ENCODE peak calls at places on chromosomes 13 and 19, in five cellular contexts. N is frontal cortex; C is posterior cingulate gyrus; V is activated T-helper 9 cell treated with anti-CD3 and anti-CD28 coated beads, Interleukin-2, amount 50 U/mL, for 16 hours; A is stimulated activated CD4-positive, alpha-beta T cell treated with anti-CD3 and anti-CD28 coated beads, Interleukin-12 subunit alpha, Interleukin-12 subunit beta, amount 100 ng/mL, for 4 hours. Z is an unnamed sample.

GRCh38 chr13:31044658-31045620 is 112.5 kb downstream of the TEX26 start:
- DNase-seq in N (no peak), C (no peak), V (no peak), A (no peak), Z (peak)

GRCh38 chr13:75618308-75618707 is 17.8 kb upstream of the LMO7 start:
- DNase-seq in N (no peak), C (no peak), V (no peak), A (no peak), Z (no peak)

GRCh38 chr13:26679945-26680516 is 80.6 kb downstream of the GPR12 start:
- DNase-seq in N (no peak), C (no peak), V (no peak), A (no peak), Z (no peak)

GRCh38 chr19:48975947-48976847 is 11.1 kb downstream of the FTL start:
- DNase-seq in N (no peak), C (no peak), V (no peak), A (no peak), Z (no peak)

GRCh38 chr13:45269204-45269603 is 68.4 kb upstream of the KCTD4 start:
- DNase-seq in N (no peak), C (no peak), V (no peak), A (no peak), Z (no peak)

GRCh38 chr13:96632536-96633320 is 361.5 kb downstream of the OXGR1 start:
- DNase-seq in N (no peak), C (no peak), V (no peak), A (no peak), Z (no peak)

GRCh38 chr19:10812902-10813404 is 23.1 kb downstream of the TMED1 start:
- DNase-seq in N (no peak), C (no peak), V (no peak), A (no peak), Z (peak)

GRCh38 chr19:43809762-43810696 is 7.8 kb upstream of the LYPD5 start:
- DNase-seq in N (no peak), C (no peak), V (no peak), A (no peak), Z (no peak)

GRCh38 chr13:79936368-79937136 is 404.4 kb downstream of the SPRY2 start:
- DNase-seq in N (peak), C (peak), V (no peak), A (no peak), Z (no peak)

GRCh38 chr13:84208251-84208650 is 326.0 kb upstream of the SLITRK1 start:
- DNase-seq in N (no peak), C (no peak), V (no peak), A (no peak), Z (no peak)

GRCh38 chr19:36196249-36196648 is 18.2 kb downstream of the ZNF565 start:
- DNase-seq in N (no peak), C (no peak), V (no peak), A (no peak), Z (no peak)

GRCh38 chr19:43467730-43468129 is 2.3 kb upstream of the LYPD3 start:
- DNase-seq in N (no peak), C (no peak), V (no peak), A (no peak), Z (no peak)

GRCh38 chr19:55550321-55550650 is 4.9 kb upstream of the SBK3 start:
- DNase-seq in N (no peak), C (no peak), V (no peak), A (no peak), Z (no peak)

GRCh38 chr19:43634877-43635560 is 4.6 kb downstream of the CADM4 start:
- DNase-seq in N (no peak), C (peak), V (no peak), A (no peak), Z (no peak)

GRCh38 chr13:112984954-112985802 is 16.2 kb downstream of the MCF2L start:
- DNase-seq in N (no peak), C (no peak), V (no peak), A (no peak), Z (no peak)

GRCh38 chr13:77345150-77345780 is 18.4 kb upstream of the MYCBP2 start:
- DNase-seq in N (no peak), C (no peak), V (peak), A (no peak), Z (peak)

GRCh38 chr19:2887391-2887914 is 13.3 kb upstream of the ZNF57 start:
- DNase-seq in N (peak), C (peak), V (no peak), A (no peak), Z (no peak)

GRCh38 chr19:2612619-2613249 is 89.8 kb downstream of the GNG7 start:
- DNase-seq in N (no peak), C (no peak), V (no peak), A (no peak), Z (no peak)

GRCh38 chr13:114007566-114007965 is 33.7 kb upstream of the C13orf46 start:
- DNase-seq in N (no peak), C (no peak), V (no peak), A (no peak), Z (no peak)

GRCh38 chr19:42284066-42284501 is 15.0 kb downstream of the CIC start:
- DNase-seq in N (peak), C (peak), V (peak), A (peak), Z (no peak)

GRCh38 chr19:34556500-34556899 is 74.9 kb downstream of the WTIP start:
- DNase-seq in N (no peak), C (peak), V (no peak), A (no peak), Z (peak)

GRCh38 chr13:29925457-29925856 is 75.0 kb upstream of the UBL3 start:
- DNase-seq in N (no peak), C (peak), V (no peak), A (no peak), Z (no peak)

GRCh38 chr13:58792854-58793253 is 1161.3 kb downstream of the PCDH17 start:
- DNase-seq in N (no peak), C (no peak), V (no peak), A (no peak), Z (no peak)

Z was measured in stimulated activated effector memory CD8-positive, alpha-beta T cell treated with anti-CD3 and anti-CD28 coated beads, Interleukin-12 subunit alpha, Interleukin-12 subunit beta, amount 100 ng/mL, for 72 hours.